ENCODE peak calls at places on chromosomes 6 and 20, in five cellular contexts. M is upper lobe of right lung, I is stomach, N is IMR-90, O is transverse colon. W is an unnamed sample.

GRCh38 chr20:19964289-19965263 is 52.6 kb upstream of the NAA20 start:
- DNase-seq in O (peak), N (peak), M (no peak), I (peak), W (no peak)

GRCh38 chr20:19396466-19397081 is 184.1 kb downstream of the SLC24A3 start:
- DNase-seq in O (no peak), M (no peak), N (no peak), I (no peak), W (no peak)

GRCh38 chr6:118755941-118756646 is 104.7 kb upstream of the CEP85L start:
- DNase-seq in M (no peak), N (no peak), O (no peak), I (no peak), W (peak)

GRCh38 chr6:134046054-134046453 is 6.4 kb downstream of the SLC2A12 start:
- DNase-seq in M (no peak), I (no peak), O (no peak), N (no peak), W (no peak)

GRCh38 chr20:44810391-44811149 is at the start of gene RIMS4:
- DNase-seq in N (no peak), M (no peak), I (no peak), O (no peak), W (no peak)

GRCh38 chr20:37071481-37071911 is 24.3 kb downstream of the RBL1 start:
- DNase-seq in M (no peak), N (peak), O (no peak), I (no peak), W (peak)

GRCh38 chr20:1388706-1389483 is 4.0 kb downstream of the FKBP1A start:
- DNase-seq in O (no peak), M (no peak), I (no peak), N (no peak), W (no peak)

GRCh38 chr20:32062776-32063170 is 10.7 kb downstream of the HCK start:
- DNase-seq in O (peak), M (peak), N (no peak), I (peak), W (no peak)

GRCh38 chr6:144283781-144284473 is 1.2 kb upstream of the UTRN start:
- DNase-seq in I (no peak), O (no peak), M (no peak), N (peak), W (no peak)

GRCh38 chr6:168195712-168196111 is 116.7 kb upstream of the FRMD1 start:
- DNase-seq in I (peak), O (no peak), M (peak), N (no peak), W (peak)

GRCh38 chr6:138105880-138106664 is 1.1 kb downstream of the PERP start:
- DNase-seq in O (peak), M (no peak), N (peak), I (no peak), W (no peak)

GRCh38 chr6:66662196-66662595 is 955.2 kb upstream of the EYS start:
- DNase-seq in N (peak), I (no peak), O (no peak), M (no peak), W (no peak)

GRCh38 chr20:33006776-33007375 is 628 bp upstream of the BPIFB2 start:
- DNase-seq in N (no peak), O (no peak), I (no peak), M (no peak), W (no peak)

GRCh38 chr6:25962368-25963127 is at the start of gene TRIM38:
- DNase-seq in M (no peak), O (peak), N (peak), I (peak), W (no peak)

GRCh38 chr6:71602385-71602949 is 283.9 kb upstream of the RIMS1 start:
- DNase-seq in I (no peak), M (no peak), O (no peak), N (peak), W (no peak)

GRCh38 chr6:14965340-14966102 is 280.3 kb upstream of the JARID2 start:
- DNase-seq in M (no peak), I (no peak), O (no peak), N (no peak), W (no peak)

GRCh38 chr6:130434174-130434873 is 68.5 kb downstream of the TMEM200A start:
- DNase-seq in O (no peak), I (no peak), M (no peak), N (peak), W (no peak)

GRCh38 chr20:58880441-58880840 is 27.9 kb downstream of the GNAS start:
- DNase-seq in O (no peak), M (no peak), I (no peak), N (no peak), W (no peak)

GRCh38 chr20:32205502-32206382 is 1.8 kb downstream of the PLAGL2 start:
- DNase-seq in O (no peak), I (no peak), N (peak), M (no peak), W (no peak)

DNA sequence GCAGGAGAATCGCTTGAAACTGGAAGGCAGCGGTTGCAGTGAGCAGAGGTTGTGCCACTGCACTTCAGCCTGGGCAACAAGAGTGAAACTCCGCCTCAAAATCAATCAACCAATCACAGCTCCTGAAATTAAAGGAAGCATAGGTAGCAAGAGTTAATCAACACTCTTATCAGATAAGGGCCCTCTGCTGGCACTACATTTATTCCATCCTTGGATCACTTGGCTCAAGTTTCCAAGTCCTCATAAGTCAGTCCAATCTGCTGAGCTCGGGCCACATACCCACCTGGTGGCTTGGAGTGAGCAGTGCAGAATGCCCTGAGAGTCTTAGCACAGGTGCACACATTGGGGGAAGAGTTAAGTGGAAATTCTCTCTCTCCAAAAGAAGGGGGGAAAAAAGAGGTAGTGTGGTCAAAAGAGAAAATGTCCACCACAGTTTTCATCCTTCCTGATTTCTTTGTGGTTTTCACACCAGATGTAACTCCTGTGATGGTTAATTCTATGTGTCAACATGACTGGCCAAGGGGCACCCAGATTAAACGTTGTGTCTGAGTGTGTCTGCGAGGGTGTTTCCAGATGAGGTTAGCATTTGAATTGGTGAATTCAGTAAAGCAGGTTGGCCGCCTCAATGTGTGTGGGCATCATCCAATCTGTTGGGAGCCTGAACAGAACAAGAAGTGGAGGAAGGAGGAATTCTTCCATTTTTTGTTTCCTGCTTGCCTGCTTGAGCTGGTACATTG is 14.2 kb upstream of the FAM8A1 start:
- DNase-seq in O (no peak), M (no peak), I (no peak), N (no peak), W (no peak)
- TF ChIP-seq CTCF in O (peak), M (peak), I (no peak), N (peak), W (no peak)

GRCh38 chr6:139927236-139927635 is 552.8 kb upstream of the CITED2 start:
- DNase-seq in I (no peak), N (peak), M (no peak), O (no peak), W (no peak)
- TF ChIP-seq CTCF in I (no peak), N (peak), M (peak), O (peak), W (peak)

GRCh38 chr6:18141805-18142590 is 12.9 kb downstream of the TPMT start:
- DNase-seq in I (no peak), O (no peak), M (no peak), N (no peak), W (no peak)
- TF ChIP-seq CTCF in I (no peak), O (no peak), M (no peak), N (no peak), W (no peak)

GRCh38 chr6:45054610-45055009 is 273.5 kb upstream of the RUNX2 start:
- DNase-seq in I (no peak), N (no peak), M (no peak), O (no peak), W (no peak)
- TF ChIP-seq CTCF in I (no peak), N (no peak), M (no peak), O (no peak), W (no peak)

DNA sequence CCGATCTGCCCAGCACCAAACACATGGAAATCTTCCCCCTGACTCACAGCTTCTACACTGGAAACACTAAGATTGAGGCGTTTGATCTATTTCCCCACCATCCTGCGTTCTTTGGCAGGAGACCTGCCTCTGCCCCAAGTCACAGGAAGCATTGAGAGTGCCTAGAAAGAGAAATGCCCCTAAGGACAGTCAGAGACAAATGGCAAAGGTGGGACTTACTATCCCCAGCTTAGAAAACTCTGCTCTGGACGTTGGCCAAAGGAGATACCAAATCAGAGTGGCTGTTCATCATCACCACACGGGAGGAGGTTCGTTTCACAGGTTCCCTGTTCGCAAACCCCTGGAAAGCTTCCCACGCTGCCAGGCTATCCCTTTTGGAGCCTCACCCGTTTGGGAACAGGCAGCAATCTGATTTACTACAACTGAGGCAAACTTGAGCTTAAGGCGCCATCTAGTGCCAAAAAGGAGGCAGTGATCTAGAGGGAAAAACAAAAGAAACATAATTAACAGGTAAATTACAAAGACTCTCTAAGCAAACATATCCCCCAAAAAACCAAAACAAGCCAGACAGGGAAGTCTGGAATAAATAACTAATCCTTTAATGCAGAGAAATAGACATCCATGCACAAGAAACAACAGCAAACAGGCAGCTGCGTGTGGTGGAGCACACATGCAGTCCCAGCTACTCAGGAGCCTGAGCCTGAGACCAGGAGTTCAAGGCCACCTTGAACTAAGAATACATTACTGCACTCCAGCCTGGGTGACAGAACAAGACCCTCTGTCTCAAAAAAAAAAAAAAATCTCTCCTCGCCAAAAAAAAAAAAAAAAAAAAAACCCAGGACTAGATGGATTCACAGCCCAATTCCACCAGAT is 48.4 kb upstream of the SRSF6 start:
- DNase-seq in M (no peak), N (peak), I (no peak), O (no peak), W (no peak)
- TF ChIP-seq CTCF in M (peak), N (peak), I (no peak), O (no peak), W (peak)

GRCh38 chr6:135277422-135277821 is 96.3 kb downstream of the MYB start:
- DNase-seq in I (no peak), O (no peak), N (no peak), M (no peak), W (no peak)
- TF ChIP-seq CTCF in I (no peak), O (no peak), N (no peak), M (no peak), W (no peak)

DNA sequence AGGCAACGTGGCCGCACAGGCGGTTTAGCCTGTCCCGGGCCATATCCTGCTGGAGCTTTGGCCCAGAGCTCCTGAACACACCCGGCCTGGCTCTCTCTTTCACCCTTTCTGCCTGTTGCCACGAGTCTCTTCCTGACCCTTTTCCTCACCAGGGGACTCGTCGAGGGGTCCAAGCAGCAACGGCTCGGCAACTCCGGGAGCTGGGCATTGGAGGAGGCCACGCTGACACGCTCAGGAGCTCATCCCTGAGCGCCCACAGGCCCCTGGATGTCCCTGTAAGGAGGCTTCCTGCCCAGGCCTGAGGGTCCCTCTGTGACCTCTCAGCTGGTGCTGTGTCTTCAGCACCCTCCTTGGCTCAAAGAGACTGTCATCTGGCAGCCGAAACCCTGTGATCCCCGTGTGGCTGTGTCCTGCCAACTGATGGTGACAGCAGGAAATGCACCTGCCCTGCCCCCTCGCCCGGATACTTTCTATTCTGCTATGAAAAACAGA is 103.8 kb downstream of the RNASET2 start:
- DNase-seq in O (no peak), N (no peak), M (no peak), I (no peak), W (peak)
- TF ChIP-seq CTCF in O (no peak), N (no peak), M (no peak), I (no peak), W (no peak)

DNA sequence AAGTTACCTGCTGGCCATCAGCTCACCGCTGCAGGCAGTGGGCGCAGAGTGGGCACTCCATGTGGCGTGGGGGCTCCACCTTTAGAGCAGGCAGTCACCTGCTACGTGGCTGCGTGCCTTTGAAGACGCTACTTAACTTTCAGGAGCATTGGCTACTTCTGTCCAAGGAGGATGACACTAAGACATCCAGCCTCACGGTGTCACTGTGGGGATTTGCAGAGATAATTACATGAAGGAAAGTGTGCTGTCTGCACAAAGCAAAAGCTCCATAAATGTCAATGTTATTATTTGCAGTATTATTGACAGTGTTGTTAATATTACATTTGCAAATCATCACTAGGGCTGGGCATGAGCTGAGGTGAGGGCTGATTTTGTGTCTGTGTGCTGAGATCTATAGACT is 166.0 kb upstream of the SYNDIG1 start:
- DNase-seq in M (no peak), O (no peak), I (no peak), N (no peak), W (no peak)
- TF ChIP-seq CTCF in M (no peak), O (no peak), I (no peak), N (no peak), W (no peak)

GRCh38 chr6:78868124-78868523 is 773 bp downstream of the IRAK1BP1 start:
- DNase-seq in M (no peak), N (no peak), O (no peak), I (no peak), W (no peak)

GRCh38 chr6:78867020-78867369 is 356 bp upstream of the IRAK1BP1 start:
- DNase-seq in N (no peak), M (no peak), O (no peak), I (no peak), W (no peak)

GRCh38 chr6:78864957-78865356 is 2.4 kb upstream of the IRAK1BP1 start:
- DNase-seq in I (no peak), M (no peak), N (no peak), O (no peak), W (no peak)

GRCh38 chr6:78863576-78863975 is 3.8 kb upstream of the IRAK1BP1 start:
- DNase-seq in N (no peak), M (no peak), O (no peak), I (no peak), W (no peak)

GRCh38 chr6:78867370-78868040 is at the start of gene IRAK1BP1:
- DNase-seq in M (peak), N (peak), I (peak), O (peak), W (peak)
- TF ChIP-seq CTCF in M (no peak), N (no peak), I (no peak), O (no peak), W (peak)

W was measured in osteocyte.